ENCODE peak calls at places on chromosomes 12 and 14, in six cellular contexts. One of them, this sample, is unnamed.

GRCh38 chr12:114411081-114411836 is 5.3 kb upstream of the TBX5 start:
- DNase-seq in ACHN: no peak
- DNase-seq in left ventricle myocardium superior: no peak
- DNase-seq in NCI-H2107: no peak
- DNase-seq in activated gamma-delta T cell treated with anti-CD3 and anti-CD28 coated beads, Interleukin-2, amount 50 U/mL, for 16 hours: no peak
- DNase-seq in memory B cell: no peak
- DNase-seq in this sample: no peak

GRCh38 chr12:45966486-45966885 is 23.9 kb downstream of the SCAF11 start:
- DNase-seq in ACHN: peak; percentile 79
- DNase-seq in left ventricle myocardium superior: no peak
- DNase-seq in NCI-H2107: no peak
- DNase-seq in activated gamma-delta T cell treated with anti-CD3 and anti-CD28 coated beads, Interleukin-2, amount 50 U/mL, for 16 hours: no peak
- DNase-seq in memory B cell: no peak
- DNase-seq in this sample: no peak

GRCh38 chr12:131163189-131163738 is 209.6 kb downstream of the ADGRD1 start:
- DNase-seq in ACHN: no peak
- DNase-seq in left ventricle myocardium superior: no peak
- DNase-seq in NCI-H2107: no peak
- DNase-seq in activated gamma-delta T cell treated with anti-CD3 and anti-CD28 coated beads, Interleukin-2, amount 50 U/mL, for 16 hours: no peak
- DNase-seq in memory B cell: no peak
- DNase-seq in this sample: no peak

GRCh38 chr14:64628940-64629403 is 75.3 kb upstream of the PLEKHG3 start:
- DNase-seq in ACHN: no peak
- DNase-seq in left ventricle myocardium superior: no peak
- DNase-seq in NCI-H2107: no peak
- DNase-seq in activated gamma-delta T cell treated with anti-CD3 and anti-CD28 coated beads, Interleukin-2, amount 50 U/mL, for 16 hours: no peak
- DNase-seq in memory B cell: no peak
- DNase-seq in this sample: no peak

GRCh38 chr12:47078733-47079364 is 572 bp upstream of the PCED1B start:
- DNase-seq in ACHN: peak; percentile 62
- DNase-seq in left ventricle myocardium superior: peak; percentile 33
- DNase-seq in NCI-H2107: no peak
- DNase-seq in activated gamma-delta T cell treated with anti-CD3 and anti-CD28 coated beads, Interleukin-2, amount 50 U/mL, for 16 hours: no peak
- DNase-seq in memory B cell: no peak
- DNase-seq in this sample: no peak

GRCh38 chr12:47990351-47991105 is 13.7 kb downstream of the COL2A1 start:
- DNase-seq in ACHN: no peak
- DNase-seq in left ventricle myocardium superior: no peak
- DNase-seq in NCI-H2107: no peak
- DNase-seq in activated gamma-delta T cell treated with anti-CD3 and anti-CD28 coated beads, Interleukin-2, amount 50 U/mL, for 16 hours: peak; percentile 20
- DNase-seq in memory B cell: peak; percentile 61
- DNase-seq in this sample: no peak

GRCh38 chr14:25094171-25094907 is 44.4 kb upstream of the STXBP6 start:
- DNase-seq in ACHN: no peak
- DNase-seq in left ventricle myocardium superior: no peak
- DNase-seq in NCI-H2107: no peak
- DNase-seq in activated gamma-delta T cell treated with anti-CD3 and anti-CD28 coated beads, Interleukin-2, amount 50 U/mL, for 16 hours: no peak
- DNase-seq in memory B cell: no peak
- DNase-seq in this sample: no peak

GRCh38 chr14:93892505-93892839 is 34.7 kb upstream of the FAM181A start:
- DNase-seq in ACHN: no peak
- DNase-seq in left ventricle myocardium superior: no peak
- DNase-seq in NCI-H2107: no peak
- DNase-seq in activated gamma-delta T cell treated with anti-CD3 and anti-CD28 coated beads, Interleukin-2, amount 50 U/mL, for 16 hours: no peak
- DNase-seq in memory B cell: no peak
- DNase-seq in this sample: no peak

GRCh38 chr14:59155886-59156285 is 32.6 kb upstream of the DAAM1 start:
- DNase-seq in ACHN: no peak
- DNase-seq in left ventricle myocardium superior: no peak
- DNase-seq in NCI-H2107: no peak
- DNase-seq in activated gamma-delta T cell treated with anti-CD3 and anti-CD28 coated beads, Interleukin-2, amount 50 U/mL, for 16 hours: no peak
- DNase-seq in memory B cell: no peak
- DNase-seq in this sample: no peak

GRCh38 chr12:121861549-121862254 is 3.0 kb upstream of the HPD start:
- DNase-seq in ACHN: no peak
- DNase-seq in left ventricle myocardium superior: no peak
- DNase-seq in NCI-H2107: no peak
- DNase-seq in activated gamma-delta T cell treated with anti-CD3 and anti-CD28 coated beads, Interleukin-2, amount 50 U/mL, for 16 hours: no peak
- DNase-seq in memory B cell: no peak
- DNase-seq in this sample: no peak

GRCh38 chr12:131728720-131729119 is 17.8 kb downstream of the SFSWAP start:
- DNase-seq in ACHN: no peak
- DNase-seq in left ventricle myocardium superior: no peak
- DNase-seq in NCI-H2107: no peak
- DNase-seq in activated gamma-delta T cell treated with anti-CD3 and anti-CD28 coated beads, Interleukin-2, amount 50 U/mL, for 16 hours: no peak
- DNase-seq in memory B cell: no peak
- DNase-seq in this sample: no peak

GRCh38 chr12:132366341-132366861 is 37.0 kb upstream of the GALNT9 start:
- DNase-seq in ACHN: no peak
- DNase-seq in left ventricle myocardium superior: no peak
- DNase-seq in NCI-H2107: no peak
- DNase-seq in activated gamma-delta T cell treated with anti-CD3 and anti-CD28 coated beads, Interleukin-2, amount 50 U/mL, for 16 hours: no peak
- DNase-seq in memory B cell: no peak
- DNase-seq in this sample: no peak

GRCh38 chr12:34402899-34403705 is 380.8 kb downstream of the ALG10 start:
- DNase-seq in ACHN: no peak
- DNase-seq in left ventricle myocardium superior: peak; percentile 7
- DNase-seq in NCI-H2107: no peak
- DNase-seq in activated gamma-delta T cell treated with anti-CD3 and anti-CD28 coated beads, Interleukin-2, amount 50 U/mL, for 16 hours: no peak
- DNase-seq in memory B cell: no peak
- DNase-seq in this sample: no peak

GRCh38 chr12:10959777-10960176 is 20.7 kb upstream of the TAS2R14 start:
- DNase-seq in ACHN: peak; percentile 13
- DNase-seq in left ventricle myocardium superior: no peak
- DNase-seq in NCI-H2107: no peak
- DNase-seq in activated gamma-delta T cell treated with anti-CD3 and anti-CD28 coated beads, Interleukin-2, amount 50 U/mL, for 16 hours: no peak
- DNase-seq in memory B cell: no peak
- DNase-seq in this sample: no peak

GRCh38 chr14:80212025-80212402 is 710 bp upstream of the DIO2 start:
- DNase-seq in ACHN: peak; percentile 9
- DNase-seq in left ventricle myocardium superior: no peak
- DNase-seq in NCI-H2107: no peak
- DNase-seq in activated gamma-delta T cell treated with anti-CD3 and anti-CD28 coated beads, Interleukin-2, amount 50 U/mL, for 16 hours: no peak
- DNase-seq in memory B cell: no peak
- DNase-seq in this sample: no peak

GRCh38 chr12:132405742-132406251 is 76.4 kb upstream of the GALNT9 start:
- DNase-seq in ACHN: no peak
- DNase-seq in left ventricle myocardium superior: no peak
- DNase-seq in NCI-H2107: no peak
- DNase-seq in activated gamma-delta T cell treated with anti-CD3 and anti-CD28 coated beads, Interleukin-2, amount 50 U/mL, for 16 hours: no peak
- DNase-seq in memory B cell: no peak
- DNase-seq in this sample: no peak

GRCh38 chr12:39102474-39103209 is 197.3 kb upstream of the CPNE8 start:
- DNase-seq in ACHN: no peak
- DNase-seq in left ventricle myocardium superior: no peak
- DNase-seq in NCI-H2107: no peak
- DNase-seq in activated gamma-delta T cell treated with anti-CD3 and anti-CD28 coated beads, Interleukin-2, amount 50 U/mL, for 16 hours: no peak
- DNase-seq in memory B cell: no peak
- DNase-seq in this sample: no peak

GRCh38 chr12:28872654-28873268 is 276.3 kb upstream of the FAR2 start:
- DNase-seq in ACHN: peak; percentile 71
- DNase-seq in left ventricle myocardium superior: peak; percentile 30
- DNase-seq in NCI-H2107: peak; percentile 40
- DNase-seq in activated gamma-delta T cell treated with anti-CD3 and anti-CD28 coated beads, Interleukin-2, amount 50 U/mL, for 16 hours: no peak
- DNase-seq in memory B cell: no peak
- DNase-seq in this sample: peak; percentile 10

GRCh38 chr12:65881965-65882413 is 57.7 kb downstream of the HMGA2 start:
- DNase-seq in ACHN: no peak
- DNase-seq in left ventricle myocardium superior: peak; percentile 89
- DNase-seq in NCI-H2107: no peak
- DNase-seq in activated gamma-delta T cell treated with anti-CD3 and anti-CD28 coated beads, Interleukin-2, amount 50 U/mL, for 16 hours: no peak
- DNase-seq in memory B cell: no peak
- DNase-seq in this sample: no peak

GRCh38 chr12:120013659-120014380 is 24.8 kb downstream of the BICDL1 start:
- DNase-seq in ACHN: peak; percentile 51
- DNase-seq in left ventricle myocardium superior: no peak
- DNase-seq in NCI-H2107: no peak
- DNase-seq in activated gamma-delta T cell treated with anti-CD3 and anti-CD28 coated beads, Interleukin-2, amount 50 U/mL, for 16 hours: peak; percentile 56
- DNase-seq in memory B cell: peak; percentile 9
- DNase-seq in this sample: no peak